ENCODE peak calls at places on chromosomes 13 and 19, in four cellular contexts. C is left colon, Z is hypothalamus, S is WTC11. A is an unnamed sample.
A peak's percentile ranks its signal among the peaks of the same experiment; 100 is the strongest.

GRCh38 chr13:23915308-23915707 is 18.0 kb upstream of the C1QTNF9B start:
- DNase-seq in C (no peak), Z (no peak), S (no peak), A (no peak)

GRCh38 chr19:14661372-14661924 is 13.2 kb downstream of the ADGRE3 start:
- DNase-seq in C (no peak), Z (no peak), S (no peak), A (no peak)

GRCh38 chr13:48775285-48775684 is 121.6 kb downstream of the CYSLTR2 start:
- DNase-seq in C (no peak), S (no peak), Z (no peak), A (no peak)

GRCh38 chr13:97600438-97601080 is 166.6 kb downstream of the RAP2A start:
- DNase-seq in Z (no peak), S (no peak), C (no peak), A (no peak)

GRCh38 chr19:44748426-44749254 is at the start of gene BCL3:
- DNase-seq in C (peak; percentile 85), Z (no peak), S (no peak), A (no peak)

GRCh38 chr13:43878897-43879322 is 630 bp downstream of the CCDC122 start:
- DNase-seq in Z (peak; percentile 63), C (peak; percentile 76), S (no peak), A (peak; percentile 48)

GRCh38 chr19:677601-678380 is 1.6 kb downstream of the FSTL3 start:
- DNase-seq in C (no peak), Z (no peak), S (no peak), A (no peak)

GRCh38 chr19:51610576-51610975 is 19.6 kb downstream of the SIGLEC5 start:
- DNase-seq in S (no peak), C (no peak), Z (no peak), A (no peak)

GRCh38 chr13:51357928-51358595 is 18.6 kb downstream of the SERPINE3 start:
- DNase-seq in C (no peak), S (no peak), Z (no peak), A (no peak)

GRCh38 chr13:41130356-41130755 is 2.2 kb downstream of the KBTBD6 start:
- DNase-seq in C (no peak), S (no peak), Z (no peak), A (no peak)

GRCh38 chr13:90690458-90691063 is 656.9 kb upstream of the MIR17HG start:
- DNase-seq in S (no peak), Z (no peak), C (no peak), A (no peak)

GRCh38 chr13:106275441-106276032 is 259.9 kb downstream of the EFNB2 start:
- DNase-seq in Z (no peak), S (no peak), C (no peak), A (no peak)

GRCh38 chr13:91358384-91358776 is 10.9 kb downstream of the MIR17HG start:
- DNase-seq in S (no peak), C (no peak), Z (no peak), A (no peak)

GRCh38 chr13:51976423-51976822 is 34.8 kb downstream of the ATP7B start:
- DNase-seq in Z (no peak), C (no peak), S (no peak), A (no peak)

GRCh38 chr19:42653841-42654240 is 59.1 kb upstream of the CEACAM8 start:
- DNase-seq in C (no peak), S (no peak), Z (no peak), A (no peak)

GRCh38 chr19:44356383-44357111 is at the start of gene ZNF112:
- DNase-seq in S (peak; percentile 91), C (peak; percentile 94), Z (peak; percentile 77), A (peak; percentile 85)

GRCh38 chr19:8163781-8164180 is 14.4 kb upstream of the FBN3 start:
- DNase-seq in S (no peak), Z (no peak), C (no peak), A (no peak)

GRCh38 chr19:41409288-41409687 is 11.7 kb downstream of the BCKDHA start:
- DNase-seq in S (no peak), Z (no peak), C (no peak), A (no peak)

GRCh38 chr19:4357095-4357797 is 13.9 kb downstream of the MPND start:
- DNase-seq in Z (no peak), C (no peak), S (no peak), A (no peak)

GRCh38 chr13:102729560-102730275 is 34.9 kb upstream of the METTL21C start:
- DNase-seq in Z (no peak), C (no peak), S (no peak), A (no peak)

GRCh38 chr19:49442354-49442753 is 1.0 kb upstream of the SLC17A7 start:
- DNase-seq in S (peak; percentile 67), Z (no peak), C (no peak), A (peak; percentile 49)

GRCh38 chr19:5297272-5297669 is 43.3 kb downstream of the PTPRS start:
- DNase-seq in S (no peak), C (no peak), Z (no peak), A (no peak)

GRCh38 chr13:78816592-78816991 is 157.6 kb upstream of the OBI1 start:
- DNase-seq in Z (no peak), C (no peak), S (peak; percentile 12), A (no peak)

GRCh38 chr19:8224394-8225145 is 15.4 kb downstream of the CERS4 start:
- DNase-seq in Z (no peak), C (no peak), S (no peak), A (peak; percentile 18)

GRCh38 chr19:10756791-10757190 is 38.9 kb downstream of the DNM2 start:
- DNase-seq in Z (no peak), S (no peak), C (no peak), A (no peak)